ENCODE peak calls at places on chromosomes 7 and 10, in six cellular contexts. I, D, S, T, W and E are unnamed samples.

GRCh38 chr7:19522486-19522885 is 186.4 kb downstream of the POLR1F start:
- DNase-seq in D (peak; percentile 85), S (no peak), T (no peak), W (no peak), I (no peak), E (peak; percentile 11)

GRCh38 chr7:12729112-12729511 is 41.7 kb downstream of the ARL4A start:
- DNase-seq in W (no peak), D (peak; percentile 59), I (no peak), T (no peak), S (no peak), E (peak; percentile 24)

GRCh38 chr7:128311-129080 is 63.9 kb upstream of the FAM20C start:
- DNase-seq in I (no peak), T (no peak), S (no peak), D (no peak), W (no peak), E (no peak)

GRCh38 chr10:22605168-22605567 is 109.2 kb downstream of the PIP4K2A start:
- DNase-seq in W (no peak), I (no peak), S (no peak), D (peak; percentile 89), T (no peak), E (no peak)

GRCh38 chr7:96055717-96056116 is 266.2 kb downstream of the SLC25A13 start:
- DNase-seq in S (no peak), T (no peak), I (no peak), W (no peak), D (no peak), E (no peak)

GRCh38 chr10:133276435-133277201 is at the start of gene ADAM8:
- DNase-seq in T (peak; percentile 60), I (no peak), W (no peak), D (no peak), S (peak; percentile 60), E (peak; percentile 73)

GRCh38 chr10:94344522-94345122 is 18.1 kb downstream of the NOC3L start:
- DNase-seq in D (no peak), S (no peak), T (no peak), W (no peak), I (no peak), E (no peak)

GRCh38 chr10:7700577-7701125 is 2.5 kb upstream of the ITIH2 start:
- DNase-seq in D (peak; percentile 37), T (no peak), I (no peak), W (no peak), S (no peak), E (no peak)

GRCh38 chr10:130179640-130180039 is 43.4 kb downstream of the GLRX3 start:
- DNase-seq in S (no peak), T (peak; percentile 34), D (peak; percentile 68), I (peak; percentile 11), W (no peak), E (peak; percentile 48)

GRCh38 chr7:101093907-101094306 is 8.6 kb downstream of the TRIM56 start:
- DNase-seq in I (no peak), S (no peak), D (peak; percentile 91), W (no peak), T (no peak), E (peak; percentile 76)

GRCh38 chr7:12703881-12704280 is 16.4 kb downstream of the ARL4A start:
- DNase-seq in S (no peak), I (no peak), D (peak; percentile 48), T (no peak), W (no peak), E (no peak)

GRCh38 chr10:131786756-131787605 is 113.8 kb upstream of the PPP2R2D start:
- DNase-seq in I (no peak), T (no peak), D (peak; percentile 8), W (no peak), S (peak; percentile 17), E (peak; percentile 27)

GRCh38 chr10:129101232-129101980 is 365.6 kb upstream of the MGMT start:
- DNase-seq in I (no peak), S (no peak), T (no peak), D (no peak), W (no peak), E (no peak)

GRCh38 chr7:156764766-156765165 is 124.2 kb downstream of the RNF32 start:
- DNase-seq in D (no peak), W (no peak), I (no peak), T (no peak), S (no peak), E (no peak)

GRCh38 chr10:56728349-56728748 is 367.3 kb upstream of the ZWINT start:
- DNase-seq in T (no peak), S (no peak), W (no peak), I (no peak), D (no peak), E (no peak)

GRCh38 chr10:36494386-36494785 is 631.0 kb upstream of the ANKRD30A start:
- DNase-seq in W (no peak), D (peak; percentile 86), S (no peak), T (no peak), I (no peak), E (peak; percentile 49)